ENCODE peak calls at places on chromosomes 2 and 18, in nine cellular contexts. E is GDM1, R is HS-5, Q is anterior cingulate cortex, O is sciatic nerve, J is germinal center, P is ACHN, S is heart right ventricle, D is dorsolateral prefrontal cortex. Y is an unnamed sample.

GRCh38 chr18:33837191-33837590 is 259.2 kb downstream of the ASXL3 start:
- DNase-seq in E (no peak), R (no peak), Q (no peak), O (no peak), J (no peak), P (no peak), S (no peak), D (no peak), Y (no peak)

GRCh38 chr2:29113891-29114321 is 1.3 kb upstream of the CLIP4 start:
- DNase-seq in E (no peak), R (no peak), Q (no peak), O (peak), J (no peak), P (no peak), S (peak), D (no peak), Y (no peak)

GRCh38 chr2:73890301-73891092 is 2.3 kb upstream of the ACTG2 start:
- DNase-seq in E (no peak), R (no peak), Q (no peak), O (no peak), J (no peak), P (no peak), S (no peak), D (no peak), Y (no peak)

GRCh38 chr18:9434240-9434701 is 41.0 kb upstream of the RALBP1 start:
- DNase-seq in E (no peak), R (no peak), Q (no peak), O (no peak), J (no peak), P (no peak), S (no peak), D (no peak), Y (no peak)

GRCh38 chr2:105936954-105937353 is 192.2 kb downstream of the NCK2 start:
- DNase-seq in E (no peak), R (no peak), Q (no peak), O (no peak), J (no peak), P (no peak), S (no peak), D (no peak), Y (no peak)

GRCh38 chr2:10449838-10450691 is 1.9 kb upstream of the ODC1 start:
- DNase-seq in E (no peak), R (no peak), Q (no peak), O (no peak), J (no peak), P (peak), S (no peak), D (no peak), Y (no peak)

GRCh38 chr2:225566798-225567197 is 167.3 kb downstream of the NYAP2 start:
- DNase-seq in E (no peak), R (no peak), Q (no peak), O (no peak), J (no peak), P (no peak), S (no peak), D (no peak), Y (no peak)

GRCh38 chr2:128178650-128179460 is 87.9 kb downstream of the UGGT1 start:
- DNase-seq in E (peak), R (no peak), Q (peak), O (peak), J (peak), P (peak), S (peak), D (peak), Y (no peak)

GRCh38 chr2:201795608-201796477 is 10.5 kb upstream of the CDK15 start:
- DNase-seq in E (no peak), R (no peak), Q (no peak), O (no peak), J (peak), P (peak), S (no peak), D (no peak), Y (no peak)

GRCh38 chr18:25253779-25254178 is 98.2 kb downstream of the ZNF521 start:
- DNase-seq in E (no peak), R (no peak), Q (no peak), O (no peak), J (no peak), P (no peak), S (no peak), D (no peak), Y (no peak)

GRCh38 chr18:54444309-54444914 is 86.7 kb downstream of the C18orf54 start:
- DNase-seq in E (peak), R (peak), Q (no peak), O (peak), J (peak), P (peak), S (peak), D (peak), Y (peak)

GRCh38 chr18:50194623-50195532 is at the start of gene MYO5B:
- DNase-seq in E (no peak), R (no peak), Q (no peak), O (no peak), J (peak), P (peak), S (peak), D (no peak), Y (no peak)

GRCh38 chr2:127401757-127402695 is 14.3 kb upstream of the MAP3K2 start:
- DNase-seq in E (no peak), R (no peak), Q (no peak), O (no peak), J (no peak), P (no peak), S (no peak), D (no peak), Y (no peak)

GRCh38 chr18:35143615-35144596 is 96.9 kb upstream of the ZNF397 start:
- DNase-seq in E (peak), R (peak), Q (peak), O (no peak), J (no peak), P (peak), S (no peak), D (peak), Y (peak)

GRCh38 chr18:6004683-6005082 is 109.4 kb upstream of the TMEM200C start:
- DNase-seq in E (no peak), R (no peak), Q (no peak), O (no peak), J (no peak), P (no peak), S (no peak), D (no peak), Y (no peak)

GRCh38 chr2:48749820-48750739 is 5.4 kb downstream of the LHCGR start:
- DNase-seq in E (no peak), R (no peak), Q (no peak), O (no peak), J (no peak), P (no peak), S (no peak), D (no peak), Y (no peak)

GRCh38 chr2:197786010-197786877 is 1.1 kb upstream of the BOLL start:
- DNase-seq in E (no peak), R (no peak), Q (no peak), O (no peak), J (peak), P (peak), S (peak), D (no peak), Y (no peak)

GRCh38 chr2:109660046-109660860 is 46.1 kb downstream of the SOWAHC start:
- DNase-seq in E (no peak), R (no peak), Q (no peak), O (no peak), J (no peak), P (peak), S (no peak), D (no peak), Y (no peak)

GRCh38 chr18:63213331-63213900 is 106.2 kb downstream of the BCL2 start:
- DNase-seq in E (no peak), R (no peak), Q (no peak), O (no peak), J (no peak), P (no peak), S (no peak), D (no peak), Y (no peak)

GRCh38 chr2:176445831-176446433 is 176.7 kb downstream of the MTX2 start:
- DNase-seq in E (no peak), R (no peak), Q (no peak), O (no peak), J (no peak), P (no peak), S (no peak), D (no peak), Y (no peak)

GRCh38 chr2:105143467-105144127 is 97.9 kb upstream of the GPR45 start:
- DNase-seq in E (no peak), R (no peak), Q (no peak), O (no peak), J (peak), P (no peak), S (no peak), D (peak), Y (no peak)

GRCh38 chr2:38178556-38179419 is 102.8 kb upstream of the CYP1B1 start:
- DNase-seq in E (no peak), R (peak), Q (no peak), O (no peak), J (no peak), P (peak), S (no peak), D (no peak), Y (no peak)

GRCh38 chr2:2919574-2920365 is 457.8 kb downstream of the EIPR1 start:
- DNase-seq in E (no peak), R (no peak), Q (no peak), O (no peak), J (no peak), P (no peak), S (no peak), D (no peak), Y (no peak)

GRCh38 chr2:240584486-240585031 is 2.0 kb upstream of the CAPN10 start:
- DNase-seq in E (peak), R (no peak), Q (no peak), O (no peak), J (peak), P (no peak), S (peak), D (no peak), Y (no peak)

GRCh38 chr18:3595282-3596273 is 145.6 kb downstream of the TGIF1 start:
- DNase-seq in E (no peak), R (peak), Q (no peak), O (no peak), J (peak), P (peak), S (no peak), D (no peak), Y (no peak)

GRCh38 chr2:235864746-235865535 is 303.2 kb downstream of the GBX2 start:
- DNase-seq in E (no peak), R (no peak), Q (no peak), O (peak), J (no peak), P (no peak), S (no peak), D (no peak), Y (no peak)

GRCh38 chr18:1604751-1605150 is 700.1 kb downstream of the ADCYAP1 start:
- DNase-seq in E (no peak), R (no peak), Q (no peak), O (no peak), J (no peak), P (no peak), S (no peak), D (no peak), Y (no peak)

GRCh38 chr2:18445412-18446320 is 114.8 kb downstream of the RDH14 start:
- DNase-seq in E (no peak), R (no peak), Q (no peak), O (no peak), J (no peak), P (no peak), S (no peak), D (no peak), Y (no peak)

GRCh38 chr2:117942958-117943672 is 70.8 kb downstream of the CCDC93 start:
- DNase-seq in E (no peak), R (peak), Q (no peak), O (no peak), J (no peak), P (no peak), S (no peak), D (no peak), Y (no peak)